ENCODE peak calls at places on chromosomes 11 and 22, in ten cellular contexts. One of them, this sample, is unnamed.

GRCh38 chr11:106420048-106420665 is 342.7 kb downstream of the AASDHPPT start:
- DNase-seq in endothelial cell: no peak
- DNase-seq in fibroblast of pulmonary artery: peak
- DNase-seq in AG09309: no peak
- DNase-seq in H9: no peak
- DNase-seq in mesothelial cell of epicardium: no peak
- DNase-seq in CD8-positive, alpha-beta T cell: no peak
- DNase-seq in fibroblast of lung: peak
- DNase-seq in activated CD8-positive, alpha-beta T cell treated with anti-CD3 and anti-CD28 coated beads for 36 hours: no peak
- DNase-seq in colonic mucosa: no peak
- DNase-seq in this sample: no peak

GRCh38 chr22:41367039-41367679 is 14.6 kb upstream of the TEF start:
- DNase-seq in endothelial cell: no peak
- DNase-seq in fibroblast of pulmonary artery: peak
- DNase-seq in AG09309: peak
- DNase-seq in H9: peak
- DNase-seq in mesothelial cell of epicardium: peak
- DNase-seq in CD8-positive, alpha-beta T cell: no peak
- DNase-seq in fibroblast of lung: peak
- DNase-seq in activated CD8-positive, alpha-beta T cell treated with anti-CD3 and anti-CD28 coated beads for 36 hours: peak
- DNase-seq in colonic mucosa: peak
- DNase-seq in this sample: peak

GRCh38 chr22:24160546-24160945 is 20.7 kb upstream of the SUSD2 start:
- DNase-seq in endothelial cell: no peak
- DNase-seq in fibroblast of pulmonary artery: no peak
- DNase-seq in AG09309: no peak
- DNase-seq in H9: no peak
- DNase-seq in mesothelial cell of epicardium: no peak
- DNase-seq in CD8-positive, alpha-beta T cell: no peak
- DNase-seq in fibroblast of lung: no peak
- DNase-seq in activated CD8-positive, alpha-beta T cell treated with anti-CD3 and anti-CD28 coated beads for 36 hours: no peak
- DNase-seq in colonic mucosa: no peak
- DNase-seq in this sample: no peak

GRCh38 chr22:23150762-23151161 is 5.5 kb downstream of the RAB36 start:
- DNase-seq in endothelial cell: no peak
- DNase-seq in fibroblast of pulmonary artery: no peak
- DNase-seq in AG09309: no peak
- DNase-seq in H9: no peak
- DNase-seq in mesothelial cell of epicardium: no peak
- DNase-seq in CD8-positive, alpha-beta T cell: no peak
- DNase-seq in fibroblast of lung: no peak
- DNase-seq in activated CD8-positive, alpha-beta T cell treated with anti-CD3 and anti-CD28 coated beads for 36 hours: no peak
- DNase-seq in colonic mucosa: no peak
- DNase-seq in this sample: no peak

GRCh38 chr11:102513869-102514268 is 16.7 kb downstream of the MMP7 start:
- DNase-seq in endothelial cell: no peak
- DNase-seq in fibroblast of pulmonary artery: peak
- DNase-seq in AG09309: no peak
- DNase-seq in H9: no peak
- DNase-seq in mesothelial cell of epicardium: no peak
- DNase-seq in CD8-positive, alpha-beta T cell: no peak
- DNase-seq in fibroblast of lung: peak
- DNase-seq in activated CD8-positive, alpha-beta T cell treated with anti-CD3 and anti-CD28 coated beads for 36 hours: no peak
- DNase-seq in colonic mucosa: peak
- DNase-seq in this sample: no peak

GRCh38 chr11:5922749-5923426 is 19.2 kb upstream of the OR56A3 start:
- DNase-seq in endothelial cell: no peak
- DNase-seq in fibroblast of pulmonary artery: no peak
- DNase-seq in AG09309: no peak
- DNase-seq in H9: no peak
- DNase-seq in mesothelial cell of epicardium: no peak
- DNase-seq in CD8-positive, alpha-beta T cell: no peak
- DNase-seq in fibroblast of lung: no peak
- DNase-seq in activated CD8-positive, alpha-beta T cell treated with anti-CD3 and anti-CD28 coated beads for 36 hours: peak
- DNase-seq in colonic mucosa: no peak
- DNase-seq in this sample: no peak

GRCh38 chr11:73426184-73426845 is 50.1 kb downstream of the RELT start:
- DNase-seq in endothelial cell: no peak
- DNase-seq in fibroblast of pulmonary artery: peak
- DNase-seq in AG09309: peak
- DNase-seq in H9: no peak
- DNase-seq in mesothelial cell of epicardium: no peak
- DNase-seq in CD8-positive, alpha-beta T cell: no peak
- DNase-seq in fibroblast of lung: peak
- DNase-seq in activated CD8-positive, alpha-beta T cell treated with anti-CD3 and anti-CD28 coated beads for 36 hours: no peak
- DNase-seq in colonic mucosa: no peak
- DNase-seq in this sample: no peak

GRCh38 chr11:115420524-115420923 is 83.7 kb downstream of the CADM1 start:
- DNase-seq in endothelial cell: no peak
- DNase-seq in fibroblast of pulmonary artery: no peak
- DNase-seq in AG09309: no peak
- DNase-seq in H9: no peak
- DNase-seq in mesothelial cell of epicardium: no peak
- DNase-seq in CD8-positive, alpha-beta T cell: no peak
- DNase-seq in fibroblast of lung: no peak
- DNase-seq in activated CD8-positive, alpha-beta T cell treated with anti-CD3 and anti-CD28 coated beads for 36 hours: no peak
- DNase-seq in colonic mucosa: no peak
- DNase-seq in this sample: no peak

GRCh38 chr11:63958013-63958412 is 16.4 kb upstream of the COX8A start:
- DNase-seq in endothelial cell: no peak
- DNase-seq in fibroblast of pulmonary artery: no peak
- DNase-seq in AG09309: no peak
- DNase-seq in H9: no peak
- DNase-seq in mesothelial cell of epicardium: no peak
- DNase-seq in CD8-positive, alpha-beta T cell: no peak
- DNase-seq in fibroblast of lung: no peak
- DNase-seq in activated CD8-positive, alpha-beta T cell treated with anti-CD3 and anti-CD28 coated beads for 36 hours: no peak
- DNase-seq in colonic mucosa: no peak
- DNase-seq in this sample: no peak

GRCh38 chr11:88043149-88043548 is 132.1 kb downstream of the RAB38 start:
- DNase-seq in endothelial cell: no peak
- DNase-seq in fibroblast of pulmonary artery: no peak
- DNase-seq in AG09309: no peak
- DNase-seq in H9: peak
- DNase-seq in mesothelial cell of epicardium: no peak
- DNase-seq in CD8-positive, alpha-beta T cell: no peak
- DNase-seq in fibroblast of lung: no peak
- DNase-seq in activated CD8-positive, alpha-beta T cell treated with anti-CD3 and anti-CD28 coated beads for 36 hours: no peak
- DNase-seq in colonic mucosa: no peak
- DNase-seq in this sample: no peak

DNA sequence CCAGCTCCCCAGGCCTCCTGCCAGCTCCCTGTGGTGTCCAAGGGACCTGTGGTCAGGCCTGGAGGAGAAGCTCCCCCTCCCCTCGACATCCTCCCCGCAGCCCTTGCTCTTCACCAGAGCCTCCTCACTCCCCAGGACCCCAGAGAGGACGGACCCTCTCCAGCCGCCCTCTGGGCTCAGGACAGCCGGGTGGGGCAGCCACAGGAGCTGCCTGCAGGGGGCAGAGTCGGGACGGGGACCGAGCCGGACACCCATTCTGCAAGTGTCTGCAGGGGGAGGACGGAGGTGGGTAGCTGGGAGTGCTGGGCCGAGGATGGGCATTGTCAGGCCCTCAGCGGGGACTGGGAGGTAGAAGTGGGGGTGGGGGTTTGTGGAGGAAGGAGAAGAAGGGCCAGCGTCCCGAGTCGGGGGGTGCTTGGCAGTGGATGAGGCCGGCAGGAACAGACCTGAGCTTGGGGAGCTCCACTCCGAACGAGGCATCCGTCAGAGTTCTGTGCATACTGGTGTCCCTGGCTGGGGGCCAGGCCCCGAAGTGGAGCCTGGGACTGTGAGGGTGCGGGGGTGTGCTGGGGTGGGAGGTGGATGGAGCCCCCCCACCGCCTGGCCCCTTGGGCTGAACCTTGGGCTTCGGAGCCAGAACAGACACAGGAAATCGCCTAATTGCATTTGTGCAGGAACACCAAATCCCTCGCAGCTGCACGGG is 15.2 kb downstream of the PRR33 start:
- DNase-seq in endothelial cell: peak
- DNase-seq in fibroblast of pulmonary artery: peak
- DNase-seq in AG09309: no peak
- DNase-seq in H9: peak
- DNase-seq in mesothelial cell of epicardium: peak
- DNase-seq in CD8-positive, alpha-beta T cell: no peak
- DNase-seq in fibroblast of lung: peak
- DNase-seq in activated CD8-positive, alpha-beta T cell treated with anti-CD3 and anti-CD28 coated beads for 36 hours: peak
- DNase-seq in colonic mucosa: peak
- DNase-seq in this sample: no peak
- TF ChIP-seq CTCF in endothelial cell: peak
- TF ChIP-seq CTCF in fibroblast of pulmonary artery: peak
- TF ChIP-seq CTCF in AG09309: peak
- TF ChIP-seq CTCF in H9: peak
- TF ChIP-seq CTCF in mesothelial cell of epicardium: peak
- TF ChIP-seq CTCF in CD8-positive, alpha-beta T cell: no peak
- TF ChIP-seq CTCF in fibroblast of lung: peak
- TF ChIP-seq CTCF in activated CD8-positive, alpha-beta T cell treated with anti-CD3 and anti-CD28 coated beads for 36 hours: no peak
- TF ChIP-seq CTCF in colonic mucosa: peak
- TF ChIP-seq CTCF in this sample: peak

GRCh38 chr11:32485733-32486132 is 50.4 kb upstream of the WT1 start:
- DNase-seq in endothelial cell: no peak
- DNase-seq in fibroblast of pulmonary artery: no peak
- DNase-seq in AG09309: no peak
- DNase-seq in H9: no peak
- DNase-seq in mesothelial cell of epicardium: no peak
- DNase-seq in CD8-positive, alpha-beta T cell: no peak
- DNase-seq in fibroblast of lung: no peak
- DNase-seq in activated CD8-positive, alpha-beta T cell treated with anti-CD3 and anti-CD28 coated beads for 36 hours: no peak
- DNase-seq in colonic mucosa: no peak
- DNase-seq in this sample: no peak

GRCh38 chr11:32489464-32489863 is 54.1 kb upstream of the WT1 start:
- DNase-seq in endothelial cell: no peak
- DNase-seq in fibroblast of pulmonary artery: no peak
- DNase-seq in AG09309: no peak
- DNase-seq in H9: no peak
- DNase-seq in mesothelial cell of epicardium: no peak
- DNase-seq in CD8-positive, alpha-beta T cell: no peak
- DNase-seq in fibroblast of lung: no peak
- DNase-seq in activated CD8-positive, alpha-beta T cell treated with anti-CD3 and anti-CD28 coated beads for 36 hours: no peak
- DNase-seq in colonic mucosa: no peak
- DNase-seq in this sample: no peak

GRCh38 chr11:32487270-32487669 is 51.9 kb upstream of the WT1 start:
- DNase-seq in endothelial cell: peak
- DNase-seq in fibroblast of pulmonary artery: peak
- DNase-seq in AG09309: no peak
- DNase-seq in H9: peak
- DNase-seq in mesothelial cell of epicardium: no peak
- DNase-seq in CD8-positive, alpha-beta T cell: no peak
- DNase-seq in fibroblast of lung: no peak
- DNase-seq in activated CD8-positive, alpha-beta T cell treated with anti-CD3 and anti-CD28 coated beads for 36 hours: no peak
- DNase-seq in colonic mucosa: no peak
- DNase-seq in this sample: no peak
- TF ChIP-seq CTCF in endothelial cell: peak
- TF ChIP-seq CTCF in fibroblast of pulmonary artery: peak
- TF ChIP-seq CTCF in AG09309: peak
- TF ChIP-seq CTCF in H9: peak
- TF ChIP-seq CTCF in mesothelial cell of epicardium: no peak
- TF ChIP-seq CTCF in CD8-positive, alpha-beta T cell: no peak
- TF ChIP-seq CTCF in fibroblast of lung: no peak
- TF ChIP-seq CTCF in activated CD8-positive, alpha-beta T cell treated with anti-CD3 and anti-CD28 coated beads for 36 hours: no peak
- TF ChIP-seq CTCF in colonic mucosa: no peak
- TF ChIP-seq CTCF in this sample: peak

DNA sequence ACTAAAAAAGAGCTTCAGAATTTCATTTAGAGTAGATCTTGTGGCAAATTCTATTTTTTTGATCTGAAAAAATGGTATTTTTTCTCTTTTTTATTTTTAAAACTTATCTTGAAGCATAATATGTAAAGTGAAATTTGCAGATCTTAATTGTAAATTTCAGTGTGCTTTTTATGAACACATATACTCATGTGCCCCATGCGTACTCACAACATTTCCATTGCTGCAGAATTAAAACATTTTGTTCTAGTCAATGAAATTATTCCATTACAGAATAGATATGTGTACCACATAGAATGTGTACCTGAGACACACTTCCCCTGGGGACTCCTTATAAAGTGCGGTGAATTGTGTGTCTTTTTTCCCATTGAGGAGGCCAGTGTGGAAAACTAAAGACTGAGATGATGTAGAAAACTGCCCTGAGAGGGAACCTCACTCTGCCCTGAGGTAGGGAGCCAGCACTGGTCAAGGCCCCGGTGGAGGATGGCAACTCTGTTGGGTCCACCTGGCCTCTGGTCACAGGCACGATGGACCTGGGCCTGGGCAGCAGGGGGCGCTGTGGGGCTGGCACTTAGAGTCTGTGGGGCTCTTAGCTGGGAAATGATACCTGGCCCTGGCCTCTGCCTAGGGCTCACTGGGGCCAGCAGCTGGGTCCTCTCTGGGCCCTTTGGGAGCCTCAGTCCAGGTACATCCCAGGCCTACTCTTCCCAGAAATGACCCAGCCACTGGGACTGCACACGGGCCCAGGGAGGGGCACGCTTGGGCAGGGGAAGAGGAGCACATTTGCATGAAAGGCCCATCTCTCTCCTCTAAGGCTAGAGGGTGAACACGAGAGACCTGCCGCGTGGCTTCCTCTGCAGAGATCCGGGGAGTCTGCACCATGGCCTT is 77.9 kb upstream of the TOP3B start:
- DNase-seq in endothelial cell: peak
- DNase-seq in fibroblast of pulmonary artery: peak
- DNase-seq in AG09309: no peak
- DNase-seq in H9: peak
- DNase-seq in mesothelial cell of epicardium: peak
- DNase-seq in CD8-positive, alpha-beta T cell: no peak
- DNase-seq in fibroblast of lung: no peak
- DNase-seq in activated CD8-positive, alpha-beta T cell treated with anti-CD3 and anti-CD28 coated beads for 36 hours: peak
- DNase-seq in colonic mucosa: peak
- DNase-seq in this sample: no peak
- TF ChIP-seq CTCF in endothelial cell: peak
- TF ChIP-seq CTCF in fibroblast of pulmonary artery: peak
- TF ChIP-seq CTCF in AG09309: peak
- TF ChIP-seq CTCF in H9: peak
- TF ChIP-seq CTCF in mesothelial cell of epicardium: peak
- TF ChIP-seq CTCF in CD8-positive, alpha-beta T cell: peak
- TF ChIP-seq CTCF in fibroblast of lung: peak
- TF ChIP-seq CTCF in activated CD8-positive, alpha-beta T cell treated with anti-CD3 and anti-CD28 coated beads for 36 hours: peak
- TF ChIP-seq CTCF in colonic mucosa: peak
- TF ChIP-seq CTCF in this sample: peak

DNA sequence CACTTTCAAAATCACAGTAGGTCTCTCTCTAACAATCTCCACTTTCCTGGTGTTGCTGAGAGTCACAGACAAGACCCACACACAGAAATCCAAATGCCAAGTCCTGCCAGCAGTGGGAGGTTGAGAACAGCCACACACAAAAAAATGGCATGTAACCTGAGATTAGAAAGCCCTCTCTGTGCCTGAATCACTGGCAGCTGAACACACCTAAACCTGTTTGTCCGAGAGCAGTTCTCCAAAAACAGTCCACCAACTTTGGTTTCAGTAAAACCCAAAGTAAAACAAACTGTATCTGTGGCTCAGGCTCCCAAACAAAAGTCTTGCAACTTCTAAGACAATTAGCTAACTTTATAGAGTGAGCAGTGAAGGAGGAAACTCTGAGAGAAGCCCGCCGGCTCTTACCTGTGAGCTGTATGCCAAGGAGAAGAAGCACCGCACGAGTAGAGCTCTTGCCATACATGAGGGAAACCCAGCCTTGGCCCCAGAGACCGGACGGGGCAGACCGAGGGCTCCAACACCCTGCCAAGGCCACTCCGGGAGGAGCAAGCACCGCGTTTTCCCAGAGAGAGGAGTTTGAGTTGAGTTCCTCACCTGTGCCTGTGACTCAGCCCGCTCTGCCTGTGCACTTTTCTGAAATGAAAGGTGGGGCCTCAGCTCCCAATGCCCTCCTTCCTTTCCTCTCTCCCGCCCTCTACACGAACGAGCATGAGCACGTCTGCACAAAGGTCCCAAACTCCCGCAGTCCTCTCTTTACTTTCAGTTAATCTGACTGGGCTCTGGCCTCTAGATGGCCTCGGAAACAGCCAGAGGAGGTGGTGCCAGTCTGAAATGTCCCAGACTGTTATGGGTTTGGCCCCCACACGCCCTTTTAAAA is at the start of gene MPZL2:
- DNase-seq in endothelial cell: peak
- DNase-seq in fibroblast of pulmonary artery: no peak
- DNase-seq in AG09309: no peak
- DNase-seq in H9: peak
- DNase-seq in mesothelial cell of epicardium: no peak
- DNase-seq in CD8-positive, alpha-beta T cell: no peak
- DNase-seq in fibroblast of lung: no peak
- DNase-seq in activated CD8-positive, alpha-beta T cell treated with anti-CD3 and anti-CD28 coated beads for 36 hours: peak
- DNase-seq in colonic mucosa: peak
- DNase-seq in this sample: peak
- TF ChIP-seq CTCF in endothelial cell: no peak
- TF ChIP-seq CTCF in fibroblast of pulmonary artery: no peak
- TF ChIP-seq CTCF in AG09309: no peak
- TF ChIP-seq CTCF in H9: peak
- TF ChIP-seq CTCF in mesothelial cell of epicardium: no peak
- TF ChIP-seq CTCF in CD8-positive, alpha-beta T cell: no peak
- TF ChIP-seq CTCF in fibroblast of lung: no peak
- TF ChIP-seq CTCF in activated CD8-positive, alpha-beta T cell treated with anti-CD3 and anti-CD28 coated beads for 36 hours: no peak
- TF ChIP-seq CTCF in colonic mucosa: no peak
- TF ChIP-seq CTCF in this sample: no peak